ENCODE peak calls at places on chromosomes 3 and 15, in ten cellular contexts. P, H, T, K, A, G, Z, D, M and V are unnamed samples.

GRCh38 chr3:112610121-112610520 is 30.8 kb downstream of the CCDC80 start:
- DNase-seq in P (peak), H (no peak), T (no peak), K (no peak), A (no peak), G (no peak), Z (peak), D (no peak), M (no peak), V (no peak)

GRCh38 chr3:112730210-112730609 is 89.3 kb upstream of the CCDC80 start:
- DNase-seq in P (no peak), H (no peak), T (no peak), K (no peak), A (no peak), G (no peak), Z (peak), D (no peak), M (no peak), V (no peak)

GRCh38 chr3:33034601-33035000 is 62.3 kb downstream of the GLB1 start:
- DNase-seq in P (no peak), H (no peak), T (no peak), K (no peak), A (no peak), G (peak), Z (no peak), D (no peak), M (no peak), V (no peak)

GRCh38 chr15:48010321-48010720 is 110.5 kb upstream of the SLC24A5 start:
- DNase-seq in P (no peak), H (no peak), T (no peak), K (no peak), A (no peak), G (no peak), Z (no peak), D (no peak), M (no peak), V (no peak)

GRCh38 chr3:47469616-47470015 is 6.1 kb downstream of the SCAP start:
- DNase-seq in P (no peak), H (no peak), T (no peak), K (no peak), A (no peak), G (no peak), Z (peak), D (no peak), M (no peak), V (no peak)

GRCh38 chr3:50147447-50147846 is 7.7 kb upstream of the SEMA3F start:
- DNase-seq in P (no peak), H (no peak), T (no peak), K (no peak), A (no peak), G (no peak), Z (no peak), D (no peak), M (no peak), V (no peak)

GRCh38 chr15:75606711-75607684 is 18.5 kb downstream of the SNUPN start:
- DNase-seq in P (peak), H (no peak), T (no peak), K (no peak), A (no peak), G (no peak), Z (no peak), D (no peak), M (no peak), V (no peak)

GRCh38 chr15:74726774-74727164 is 1.4 kb upstream of the CYP1A1 start:
- DNase-seq in P (peak), H (no peak), T (no peak), K (no peak), A (no peak), G (no peak), Z (no peak), D (no peak), M (no peak), V (no peak)

GRCh38 chr15:66599536-66600239 is 33.9 kb upstream of the LCTL start:
- DNase-seq in P (peak), H (no peak), T (peak), K (no peak), A (no peak), G (no peak), Z (no peak), D (no peak), M (no peak), V (no peak)

GRCh38 chr3:12993623-12994356 is 79.4 kb downstream of the IQSEC1 start:
- DNase-seq in P (peak), H (no peak), T (peak), K (peak), A (no peak), G (no peak), Z (no peak), D (peak), M (no peak), V (no peak)

GRCh38 chr15:42504631-42505030 is 9.2 kb downstream of the SNAP23 start:
- DNase-seq in P (no peak), H (no peak), T (no peak), K (no peak), A (no peak), G (no peak), Z (no peak), D (no peak), M (no peak), V (no peak)

GRCh38 chr15:49946681-49947080 is 172.4 kb downstream of the ATP8B4 start:
- DNase-seq in P (no peak), H (no peak), T (no peak), K (no peak), A (no peak), G (no peak), Z (no peak), D (no peak), M (no peak), V (no peak)

GRCh38 chr15:66231421-66232266 is 21.9 kb downstream of the MEGF11 start:
- DNase-seq in P (no peak), H (no peak), T (no peak), K (no peak), A (no peak), G (peak), Z (no peak), D (no peak), M (no peak), V (no peak)

GRCh38 chr3:52820741-52821140 is 9.7 kb downstream of the ITIH4 start:
- DNase-seq in P (peak), H (no peak), T (no peak), K (no peak), A (no peak), G (no peak), Z (no peak), D (peak), M (no peak), V (no peak)

GRCh38 chr15:95826831-95827230 is 503.7 kb upstream of the NR2F2 start:
- DNase-seq in P (no peak), H (no peak), T (no peak), K (no peak), A (no peak), G (peak), Z (no peak), D (no peak), M (no peak), V (no peak)

GRCh38 chr15:38195191-38195901 is 57.3 kb upstream of the SPRED1 start:
- DNase-seq in P (no peak), H (no peak), T (no peak), K (no peak), A (no peak), G (no peak), Z (no peak), D (no peak), M (no peak), V (no peak)

GRCh38 chr15:98614681-98615080 is 33.7 kb upstream of the IGF1R start:
- DNase-seq in P (no peak), H (no peak), T (no peak), K (no peak), A (no peak), G (peak), Z (no peak), D (no peak), M (no peak), V (no peak)

GRCh38 chr3:64267774-64268604 is 42.7 kb upstream of the PRICKLE2 start:
- DNase-seq in P (peak), H (no peak), T (peak), K (peak), A (no peak), G (peak), Z (peak), D (peak), M (peak), V (no peak)

GRCh38 chr3:141237701-141238521 is 6.3 kb downstream of the PXYLP1 start:
- DNase-seq in P (no peak), H (no peak), T (peak), K (peak), A (no peak), G (no peak), Z (no peak), D (peak), M (no peak), V (no peak)

GRCh38 chr3:53921296-53921695 is 29.6 kb upstream of the SELENOK start:
- DNase-seq in P (peak), H (no peak), T (no peak), K (no peak), A (no peak), G (peak), Z (peak), D (no peak), M (no peak), V (no peak)

GRCh38 chr3:153640689-153641308 is 478.8 kb downstream of the RAP2B start:
- DNase-seq in P (no peak), H (no peak), T (no peak), K (peak), A (no peak), G (no peak), Z (no peak), D (no peak), M (no peak), V (no peak)

GRCh38 chr3:44661189-44661588 is 12.7 kb downstream of the ZNF35 start:
- DNase-seq in P (no peak), H (no peak), T (no peak), K (no peak), A (no peak), G (no peak), Z (no peak), D (no peak), M (no peak), V (no peak)

GRCh38 chr15:29008846-29009245 is 123.1 kb downstream of the APBA2 start:
- DNase-seq in P (no peak), H (no peak), T (no peak), K (no peak), A (no peak), G (no peak), Z (no peak), D (no peak), M (peak), V (no peak)

GRCh38 chr3:141708367-141708766 is 29.7 kb upstream of the RNF7 start:
- DNase-seq in P (no peak), H (no peak), T (no peak), K (no peak), A (no peak), G (no peak), Z (no peak), D (no peak), M (no peak), V (no peak)

GRCh38 chr3:100128565-100128964 is 14.3 kb upstream of the FILIP1L start:
- DNase-seq in P (no peak), H (no peak), T (no peak), K (no peak), A (no peak), G (no peak), Z (no peak), D (no peak), M (no peak), V (no peak)

GRCh38 chr3:170419301-170420087 is 826 bp downstream of the CLDN11 start:
- DNase-seq in P (peak), H (no peak), T (no peak), K (peak), A (no peak), G (no peak), Z (peak), D (peak), M (no peak), V (no peak)

GRCh38 chr3:134627831-134628230 is 23.0 kb downstream of the KY start:
- DNase-seq in P (no peak), H (no peak), T (no peak), K (no peak), A (no peak), G (peak), Z (no peak), D (no peak), M (no peak), V (no peak)

GRCh38 chr15:77282333-77282732 is 137.6 kb downstream of the PEAK1 start:
- DNase-seq in P (peak), H (no peak), T (no peak), K (no peak), A (no peak), G (no peak), Z (peak), D (peak), M (no peak), V (no peak)

GRCh38 chr15:76196949-76197315 is 114.3 kb downstream of the ETFA start:
- DNase-seq in P (no peak), H (no peak), T (peak), K (peak), A (no peak), G (no peak), Z (no peak), D (no peak), M (no peak), V (no peak)

GRCh38 chr15:36832792-36833191 is 253.4 kb downstream of the CDIN1 start:
- DNase-seq in P (no peak), H (no peak), T (no peak), K (no peak), A (no peak), G (no peak), Z (peak), D (no peak), M (no peak), V (no peak)

GRCh38 chr3:45437388-45437787 is 49.0 kb downstream of the LARS2 start:
- DNase-seq in P (no peak), H (no peak), T (no peak), K (no peak), A (no peak), G (no peak), Z (peak), D (no peak), M (no peak), V (no peak)

GRCh38 chr15:90648137-90649070 is 68.7 kb upstream of the BLM start:
- DNase-seq in P (peak), H (peak), T (peak), K (peak), A (no peak), G (peak), Z (peak), D (peak), M (no peak), V (no peak)
- H3K4me3 ChIP-seq in P (peak), H (peak), T (no peak), K (no peak), A (no peak), G (no peak), Z (no peak), D (no peak), M (no peak), V (no peak)

GRCh38 chr3:149536429-149536828 is 61.9 kb downstream of the TM4SF4 start:
- DNase-seq in P (no peak), H (no peak), T (peak), K (peak), A (no peak), G (no peak), Z (peak), D (peak), M (no peak), V (no peak)
- H3K27ac ChIP-seq in P (peak), H (no peak), T (peak), K (peak), A (peak), G (no peak), Z (no peak), D (no peak), M (peak), V (no peak)

GRCh38 chr3:152279474-152279873 is 10.7 kb downstream of the MBNL1 start:
- DNase-seq in P (no peak), H (no peak), T (no peak), K (no peak), A (no peak), G (no peak), Z (no peak), D (no peak), M (no peak), V (no peak)

GRCh38 chr3:152281032-152281713 is 12.4 kb downstream of the MBNL1 start:
- DNase-seq in P (no peak), H (no peak), T (no peak), K (no peak), A (no peak), G (no peak), Z (no peak), D (no peak), M (no peak), V (no peak)

GRCh38 chr3:152278674-152279427 is 10.1 kb downstream of the MBNL1 start:
- DNase-seq in P (no peak), H (no peak), T (no peak), K (no peak), A (no peak), G (no peak), Z (no peak), D (no peak), M (no peak), V (no peak)

GRCh38 chr3:152282813-152283212 is 14.1 kb downstream of the MBNL1 start:
- DNase-seq in P (no peak), H (no peak), T (no peak), K (no peak), A (no peak), G (no peak), Z (no peak), D (no peak), M (no peak), V (no peak)

DNA sequence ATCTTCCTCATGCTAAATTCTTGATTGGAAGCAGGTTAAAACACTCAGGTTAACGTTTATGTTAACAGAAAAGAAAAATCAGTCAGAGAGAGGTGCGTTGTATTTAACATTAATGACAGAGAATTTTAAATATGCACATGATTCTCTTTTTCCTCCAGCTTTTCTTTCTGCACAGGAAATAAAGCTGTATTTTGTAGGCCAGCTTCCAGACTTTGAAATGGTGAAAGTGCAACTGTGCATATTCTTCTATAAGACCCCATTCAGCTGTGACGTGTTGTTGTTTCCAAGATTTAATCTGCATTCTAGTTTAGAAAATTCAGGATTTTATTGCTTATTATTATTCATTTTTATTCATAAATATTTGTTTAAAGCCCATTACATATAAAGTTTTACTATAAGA is 11.8 kb downstream of the MBNL1 start:
- DNase-seq in P (no peak), H (no peak), T (no peak), K (no peak), A (no peak), G (no peak), Z (no peak), D (no peak), M (no peak), V (no peak)
- H3K4me3 ChIP-seq in P (no peak), H (peak), T (no peak), K (peak), A (no peak), G (no peak), Z (no peak), D (no peak), M (peak), V (no peak)

DNA sequence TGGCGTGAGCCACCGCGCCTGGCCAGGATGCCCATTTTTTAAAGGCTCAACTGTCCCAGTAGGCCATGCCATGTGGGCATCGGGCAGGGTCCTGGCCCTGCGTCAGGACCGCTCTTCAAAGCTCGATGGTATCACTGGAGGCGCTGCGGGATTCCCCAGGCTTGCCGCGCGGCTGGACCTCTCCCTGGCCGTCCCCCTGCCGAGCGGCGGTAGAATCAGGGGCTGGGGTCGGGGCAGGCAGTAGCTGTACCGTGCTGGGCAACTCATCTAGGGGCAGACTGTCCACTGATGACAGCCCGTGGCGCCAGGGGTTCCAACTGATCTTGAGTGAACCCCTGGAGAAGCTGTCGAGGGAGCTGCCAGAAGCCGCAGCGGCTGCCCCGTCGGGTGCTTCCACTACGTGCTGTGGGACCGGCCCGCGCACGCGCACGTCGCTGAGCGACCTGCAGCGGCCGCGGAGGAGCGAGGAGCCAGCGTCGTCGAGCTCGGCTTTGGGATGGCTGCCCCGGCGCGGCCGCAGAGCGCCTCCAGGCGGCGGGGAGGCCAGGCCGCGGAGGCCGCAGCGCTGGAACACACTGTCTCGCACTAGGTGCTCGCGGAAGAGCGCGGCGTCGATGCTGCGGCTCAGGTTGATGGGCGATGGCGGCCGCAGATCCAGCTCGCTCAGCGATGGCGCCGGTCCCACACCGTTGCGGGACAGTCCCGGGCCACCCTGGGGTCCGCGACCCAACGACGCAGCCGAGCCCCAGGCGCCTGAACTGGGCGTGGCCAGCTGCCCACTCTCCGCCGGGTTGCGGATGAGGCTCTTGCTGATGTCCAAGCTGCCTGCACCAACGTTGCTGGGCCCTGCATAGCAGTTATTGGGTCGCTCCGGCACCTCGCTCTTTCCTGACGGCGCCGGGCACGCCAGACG is 5.8 kb downstream of the PRRT3 start:
- DNase-seq in P (peak), H (peak), T (peak), K (peak), A (no peak), G (peak), Z (peak), D (peak), M (peak), V (no peak)
- H3K27ac ChIP-seq in P (peak), H (peak), T (peak), K (peak), A (peak), G (no peak), Z (peak), D (peak), M (peak), V (peak)

GRCh38 chr3:66037330-66037985 is 1.3 kb downstream of the MAGI1 start:
- DNase-seq in P (peak), H (peak), T (peak), K (peak), A (no peak), G (peak), Z (peak), D (peak), M (peak), V (no peak)

GRCh38 chr3:66038384-66038725 is 363 bp downstream of the MAGI1 start:
- DNase-seq in P (peak), H (no peak), T (no peak), K (no peak), A (no peak), G (no peak), Z (no peak), D (no peak), M (no peak), V (no peak)

GRCh38 chr3:66038726-66039589 is at the start of gene MAGI1:
- DNase-seq in P (peak), H (peak), T (peak), K (peak), A (peak), G (peak), Z (peak), D (peak), M (peak), V (peak)

GRCh38 chr3:66036586-66037061 is 2.1 kb downstream of the MAGI1 start:
- DNase-seq in P (peak), H (no peak), T (peak), K (no peak), A (no peak), G (no peak), Z (no peak), D (no peak), M (no peak), V (no peak)

DNA sequence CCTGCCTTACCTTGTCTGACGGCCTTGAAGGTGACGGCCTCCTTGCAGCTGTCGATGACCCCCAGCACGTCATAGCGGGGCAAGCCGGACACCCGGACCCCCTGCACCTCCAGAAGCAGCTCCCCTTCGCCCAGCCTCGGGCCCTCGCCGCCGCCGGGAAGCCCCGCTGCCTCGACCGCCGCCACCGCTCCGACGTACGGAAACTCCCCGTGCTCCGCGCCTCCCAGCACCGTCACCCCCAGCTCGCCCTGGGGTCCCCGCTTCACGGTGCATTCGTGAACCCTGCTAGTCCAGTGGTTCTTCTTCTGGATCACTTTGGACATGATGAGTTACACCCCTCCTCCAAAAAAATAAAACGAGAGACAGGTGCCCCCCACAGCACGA is 740 bp downstream of the MAGI1 start:
- DNase-seq in P (no peak), H (no peak), T (peak), K (peak), A (no peak), G (peak), Z (no peak), D (peak), M (peak), V (no peak)
- H3K4me3 ChIP-seq in P (peak), H (peak), T (peak), K (peak), A (peak), G (peak), Z (peak), D (peak), M (peak), V (peak)

GRCh38 chr15:85008474-85009260 is 27.0 kb downstream of the PDE8A start:
- DNase-seq in P (no peak), H (no peak), T (no peak), K (no peak), A (no peak), G (no peak), Z (no peak), D (no peak), M (no peak), V (no peak)

GRCh38 chr15:85010472-85011209 is 29.0 kb downstream of the PDE8A start:
- DNase-seq in P (no peak), H (no peak), T (no peak), K (no peak), A (no peak), G (no peak), Z (peak), D (no peak), M (no peak), V (no peak)

GRCh38 chr15:85009435-85009834 is 27.8 kb downstream of the PDE8A start:
- DNase-seq in P (no peak), H (no peak), T (no peak), K (no peak), A (no peak), G (no peak), Z (peak), D (no peak), M (no peak), V (no peak)

GRCh38 chr15:85010114-85010471 is 28.4 kb downstream of the PDE8A start:
- DNase-seq in P (no peak), H (no peak), T (no peak), K (no peak), A (no peak), G (no peak), Z (no peak), D (no peak), M (no peak), V (no peak)

GRCh38 chr15:85011210-85011571 is 29.5 kb downstream of the PDE8A start:
- DNase-seq in P (no peak), H (no peak), T (no peak), K (no peak), A (no peak), G (no peak), Z (no peak), D (no peak), M (no peak), V (no peak)
- H3K27ac ChIP-seq in P (no peak), H (peak), T (peak), K (peak), A (no peak), G (no peak), Z (no peak), D (peak), M (peak), V (no peak)